ENCODE peak calls at places on chromosomes 11 and 22, in nine cellular contexts. One of them, this sample, is unnamed.
A peak's percentile ranks its signal among the peaks of the same experiment; 100 is the strongest.

GRCh38 chr22:39123811-39124668 is 27.0 kb downstream of the APOBEC3H start:
- DNase-seq in D341Med: peak; percentile 31
- DNase-seq in activated naive CD4-positive, alpha-beta T cell: no peak
- DNase-seq in AML-193: no peak
- DNase-seq in CD4-positive, CD25-positive, alpha-beta regulatory T cell: no peak
- DNase-seq in AG10803: no peak
- DNase-seq in SHP77: no peak
- DNase-seq in neural progenitor cell: peak; percentile 74
- DNase-seq in dermis blood vessel endothelial cell: no peak
- DNase-seq in this sample: peak; percentile 32

GRCh38 chr22:39622881-39623367 is 52.4 kb downstream of the CACNA1I start:
- DNase-seq in dermis blood vessel endothelial cell: peak; percentile 70
- DNase-seq in activated naive CD4-positive, alpha-beta T cell: peak; percentile 46
- DNase-seq in AG10803: peak; percentile 12
- DNase-seq in neural progenitor cell: peak; percentile 75
- DNase-seq in D341Med: peak; percentile 83
- DNase-seq in AML-193: no peak
- DNase-seq in SHP77: peak; percentile 59
- DNase-seq in CD4-positive, CD25-positive, alpha-beta regulatory T cell: peak; percentile 62
- DNase-seq in this sample: peak; percentile 88

GRCh38 chr11:76293189-76293631 is 86.9 kb upstream of the WNT11 start:
- DNase-seq in dermis blood vessel endothelial cell: no peak
- DNase-seq in SHP77: no peak
- DNase-seq in AG10803: no peak
- DNase-seq in AML-193: no peak
- DNase-seq in D341Med: no peak
- DNase-seq in CD4-positive, CD25-positive, alpha-beta regulatory T cell: no peak
- DNase-seq in activated naive CD4-positive, alpha-beta T cell: no peak
- DNase-seq in neural progenitor cell: no peak
- DNase-seq in this sample: no peak

GRCh38 chr11:33734441-33735165 is 1.6 kb downstream of the CD59 start:
- DNase-seq in activated naive CD4-positive, alpha-beta T cell: no peak
- DNase-seq in AG10803: peak; percentile 62
- DNase-seq in SHP77: no peak
- DNase-seq in D341Med: no peak
- DNase-seq in AML-193: no peak
- DNase-seq in CD4-positive, CD25-positive, alpha-beta regulatory T cell: peak; percentile 20
- DNase-seq in dermis blood vessel endothelial cell: peak; percentile 69
- DNase-seq in neural progenitor cell: no peak
- DNase-seq in this sample: peak; percentile 74

GRCh38 chr11:33575311-33575710 is 125.3 kb downstream of the C11orf91 start:
- DNase-seq in AML-193: no peak
- DNase-seq in D341Med: no peak
- DNase-seq in activated naive CD4-positive, alpha-beta T cell: no peak
- DNase-seq in SHP77: no peak
- DNase-seq in neural progenitor cell: no peak
- DNase-seq in AG10803: no peak
- DNase-seq in CD4-positive, CD25-positive, alpha-beta regulatory T cell: no peak
- DNase-seq in dermis blood vessel endothelial cell: no peak
- DNase-seq in this sample: no peak

GRCh38 chr11:102237096-102237735 is 80.1 kb upstream of the BIRC3 start:
- DNase-seq in AML-193: no peak
- DNase-seq in AG10803: peak; percentile 90
- DNase-seq in SHP77: no peak
- DNase-seq in dermis blood vessel endothelial cell: no peak
- DNase-seq in CD4-positive, CD25-positive, alpha-beta regulatory T cell: no peak
- DNase-seq in neural progenitor cell: peak; percentile 25
- DNase-seq in activated naive CD4-positive, alpha-beta T cell: no peak
- DNase-seq in D341Med: no peak
- DNase-seq in this sample: no peak

GRCh38 chr22:46072030-46072881 is 78.1 kb upstream of the PPARA start:
- DNase-seq in AML-193: no peak
- DNase-seq in activated naive CD4-positive, alpha-beta T cell: no peak
- DNase-seq in neural progenitor cell: peak; percentile 48
- DNase-seq in SHP77: no peak
- DNase-seq in D341Med: peak; percentile 40
- DNase-seq in AG10803: peak; percentile 53
- DNase-seq in CD4-positive, CD25-positive, alpha-beta regulatory T cell: peak; percentile 44
- DNase-seq in dermis blood vessel endothelial cell: peak; percentile 72
- DNase-seq in this sample: peak; percentile 93

GRCh38 chr11:72812968-72813739 is 1.1 kb upstream of the ATG16L2 start:
- DNase-seq in AML-193: peak; percentile 71
- DNase-seq in activated naive CD4-positive, alpha-beta T cell: peak; percentile 23
- DNase-seq in SHP77: peak; percentile 85
- DNase-seq in AG10803: peak; percentile 63
- DNase-seq in CD4-positive, CD25-positive, alpha-beta regulatory T cell: peak; percentile 78
- DNase-seq in neural progenitor cell: peak; percentile 72
- DNase-seq in dermis blood vessel endothelial cell: peak; percentile 76
- DNase-seq in D341Med: peak; percentile 64
- DNase-seq in this sample: peak; percentile 69

GRCh38 chr11:8354622-8355417 is 91.1 kb upstream of the LMO1 start:
- DNase-seq in CD4-positive, CD25-positive, alpha-beta regulatory T cell: no peak
- DNase-seq in D341Med: peak; percentile 55
- DNase-seq in AG10803: no peak
- DNase-seq in AML-193: peak; percentile 2
- DNase-seq in neural progenitor cell: peak; percentile 83
- DNase-seq in SHP77: no peak
- DNase-seq in dermis blood vessel endothelial cell: peak; percentile 7
- DNase-seq in activated naive CD4-positive, alpha-beta T cell: no peak
- DNase-seq in this sample: no peak

GRCh38 chr22:31036671-31037550 is 44.2 kb upstream of the SMTN start:
- DNase-seq in AG10803: peak; percentile 90
- DNase-seq in activated naive CD4-positive, alpha-beta T cell: no peak
- DNase-seq in D341Med: peak; percentile 54
- DNase-seq in CD4-positive, CD25-positive, alpha-beta regulatory T cell: peak; percentile 15
- DNase-seq in SHP77: no peak
- DNase-seq in AML-193: peak; percentile 45
- DNase-seq in dermis blood vessel endothelial cell: no peak
- DNase-seq in neural progenitor cell: no peak
- DNase-seq in this sample: no peak

GRCh38 chr11:33674035-33674814 is 26.4 kb downstream of the C11orf91 start:
- DNase-seq in activated naive CD4-positive, alpha-beta T cell: no peak
- DNase-seq in CD4-positive, CD25-positive, alpha-beta regulatory T cell: no peak
- DNase-seq in dermis blood vessel endothelial cell: no peak
- DNase-seq in D341Med: no peak
- DNase-seq in AG10803: peak; percentile 97
- DNase-seq in neural progenitor cell: no peak
- DNase-seq in SHP77: no peak
- DNase-seq in AML-193: no peak
- DNase-seq in this sample: no peak

GRCh38 chr11:85196955-85197354 is 430.2 kb downstream of the DLG2 start:
- DNase-seq in D341Med: no peak
- DNase-seq in dermis blood vessel endothelial cell: no peak
- DNase-seq in activated naive CD4-positive, alpha-beta T cell: no peak
- DNase-seq in neural progenitor cell: no peak
- DNase-seq in SHP77: no peak
- DNase-seq in AML-193: no peak
- DNase-seq in AG10803: no peak
- DNase-seq in CD4-positive, CD25-positive, alpha-beta regulatory T cell: no peak
- DNase-seq in this sample: no peak

GRCh38 chr11:66186470-66186869 is 82.0 kb upstream of the RAB1B start:
- DNase-seq in AG10803: no peak
- DNase-seq in AML-193: no peak
- DNase-seq in dermis blood vessel endothelial cell: no peak
- DNase-seq in SHP77: no peak
- DNase-seq in neural progenitor cell: no peak
- DNase-seq in CD4-positive, CD25-positive, alpha-beta regulatory T cell: no peak
- DNase-seq in activated naive CD4-positive, alpha-beta T cell: no peak
- DNase-seq in D341Med: no peak
- DNase-seq in this sample: no peak

GRCh38 chr22:23377767-23378166 is 197.5 kb downstream of the BCR start:
- DNase-seq in D341Med: no peak
- DNase-seq in AG10803: no peak
- DNase-seq in AML-193: no peak
- DNase-seq in dermis blood vessel endothelial cell: no peak
- DNase-seq in SHP77: no peak
- DNase-seq in activated naive CD4-positive, alpha-beta T cell: no peak
- DNase-seq in neural progenitor cell: no peak
- DNase-seq in CD4-positive, CD25-positive, alpha-beta regulatory T cell: no peak
- DNase-seq in this sample: no peak

GRCh38 chr11:120577624-120578363 is 66.2 kb downstream of the GRIK4 start:
- DNase-seq in dermis blood vessel endothelial cell: no peak
- DNase-seq in SHP77: no peak
- DNase-seq in AG10803: no peak
- DNase-seq in CD4-positive, CD25-positive, alpha-beta regulatory T cell: no peak
- DNase-seq in AML-193: no peak
- DNase-seq in neural progenitor cell: no peak
- DNase-seq in activated naive CD4-positive, alpha-beta T cell: no peak
- DNase-seq in D341Med: no peak
- DNase-seq in this sample: no peak

GRCh38 chr11:130832571-130833432 is 83.5 kb downstream of the SNX19 start:
- DNase-seq in neural progenitor cell: no peak
- DNase-seq in AML-193: no peak
- DNase-seq in SHP77: no peak
- DNase-seq in D341Med: no peak
- DNase-seq in AG10803: no peak
- DNase-seq in activated naive CD4-positive, alpha-beta T cell: no peak
- DNase-seq in dermis blood vessel endothelial cell: no peak
- DNase-seq in CD4-positive, CD25-positive, alpha-beta regulatory T cell: no peak
- DNase-seq in this sample: no peak

GRCh38 chr22:45484742-45485141 is 17.9 kb upstream of the FBLN1 start:
- DNase-seq in AG10803: no peak
- DNase-seq in CD4-positive, CD25-positive, alpha-beta regulatory T cell: no peak
- DNase-seq in SHP77: no peak
- DNase-seq in neural progenitor cell: no peak
- DNase-seq in D341Med: no peak
- DNase-seq in AML-193: no peak
- DNase-seq in activated naive CD4-positive, alpha-beta T cell: no peak
- DNase-seq in dermis blood vessel endothelial cell: no peak
- DNase-seq in this sample: no peak

GRCh38 chr11:79768343-79768742 is 327.5 kb upstream of the TENM4 start:
- DNase-seq in CD4-positive, CD25-positive, alpha-beta regulatory T cell: no peak
- DNase-seq in neural progenitor cell: no peak
- DNase-seq in AG10803: no peak
- DNase-seq in activated naive CD4-positive, alpha-beta T cell: no peak
- DNase-seq in dermis blood vessel endothelial cell: no peak
- DNase-seq in SHP77: no peak
- DNase-seq in D341Med: no peak
- DNase-seq in AML-193: no peak
- DNase-seq in this sample: no peak

GRCh38 chr11:92168936-92169335 is 55.7 kb upstream of the FAT3 start:
- DNase-seq in D341Med: no peak
- DNase-seq in AML-193: no peak
- DNase-seq in CD4-positive, CD25-positive, alpha-beta regulatory T cell: no peak
- DNase-seq in AG10803: no peak
- DNase-seq in neural progenitor cell: no peak
- DNase-seq in SHP77: no peak
- DNase-seq in activated naive CD4-positive, alpha-beta T cell: no peak
- DNase-seq in dermis blood vessel endothelial cell: no peak
- DNase-seq in this sample: no peak

GRCh38 chr22:37278261-37278660 is 4.0 kb upstream of the CYTH4 start:
- DNase-seq in neural progenitor cell: no peak
- DNase-seq in SHP77: no peak
- DNase-seq in CD4-positive, CD25-positive, alpha-beta regulatory T cell: no peak
- DNase-seq in AG10803: no peak
- DNase-seq in dermis blood vessel endothelial cell: no peak
- DNase-seq in D341Med: no peak
- DNase-seq in activated naive CD4-positive, alpha-beta T cell: no peak
- DNase-seq in AML-193: no peak
- DNase-seq in this sample: no peak

GRCh38 chr11:83009999-83010398 is 61.7 kb downstream of the RAB30 start:
- DNase-seq in activated naive CD4-positive, alpha-beta T cell: no peak
- DNase-seq in CD4-positive, CD25-positive, alpha-beta regulatory T cell: no peak
- DNase-seq in AG10803: no peak
- DNase-seq in neural progenitor cell: no peak
- DNase-seq in AML-193: no peak
- DNase-seq in SHP77: no peak
- DNase-seq in D341Med: no peak
- DNase-seq in dermis blood vessel endothelial cell: no peak
- DNase-seq in this sample: no peak

GRCh38 chr11:18365736-18366135 is 28.6 kb upstream of the LDHA start:
- DNase-seq in AML-193: no peak
- DNase-seq in neural progenitor cell: no peak
- DNase-seq in AG10803: no peak
- DNase-seq in SHP77: no peak
- DNase-seq in activated naive CD4-positive, alpha-beta T cell: no peak
- DNase-seq in dermis blood vessel endothelial cell: no peak
- DNase-seq in CD4-positive, CD25-positive, alpha-beta regulatory T cell: no peak
- DNase-seq in D341Med: no peak
- DNase-seq in this sample: no peak

GRCh38 chr11:47573321-47573720 is 5.4 kb downstream of the KBTBD4 start:
- DNase-seq in AML-193: no peak
- DNase-seq in AG10803: no peak
- DNase-seq in D341Med: no peak
- DNase-seq in dermis blood vessel endothelial cell: no peak
- DNase-seq in CD4-positive, CD25-positive, alpha-beta regulatory T cell: no peak
- DNase-seq in activated naive CD4-positive, alpha-beta T cell: no peak
- DNase-seq in SHP77: no peak
- DNase-seq in neural progenitor cell: no peak
- DNase-seq in this sample: no peak

GRCh38 chr11:17751558-17751957 is 17.0 kb downstream of the KCNC1 start:
- DNase-seq in AG10803: no peak
- DNase-seq in SHP77: no peak
- DNase-seq in CD4-positive, CD25-positive, alpha-beta regulatory T cell: no peak
- DNase-seq in activated naive CD4-positive, alpha-beta T cell: no peak
- DNase-seq in dermis blood vessel endothelial cell: no peak
- DNase-seq in AML-193: no peak
- DNase-seq in neural progenitor cell: no peak
- DNase-seq in D341Med: no peak
- DNase-seq in this sample: no peak

GRCh38 chr22:40190501-40190900 is 12.8 kb downstream of the TNRC6B start:
- DNase-seq in AML-193: no peak
- DNase-seq in AG10803: no peak
- DNase-seq in neural progenitor cell: no peak
- DNase-seq in activated naive CD4-positive, alpha-beta T cell: no peak
- DNase-seq in D341Med: no peak
- DNase-seq in SHP77: no peak
- DNase-seq in dermis blood vessel endothelial cell: no peak
- DNase-seq in CD4-positive, CD25-positive, alpha-beta regulatory T cell: no peak
- DNase-seq in this sample: no peak